ENCODE peak calls at places on chromosomes 5 and 9, in four cellular contexts. S is fibroblast of lung; E is colonic mucosa; M is CD8-positive, alpha-beta T cell. O is an unnamed sample.

GRCh38 chr5:35228304-35228703 is 2.0 kb downstream of the PRLR start:
- DNase-seq in S (no peak), E (no peak), M (no peak), O (no peak)

GRCh38 chr5:167511276-167511675 is 780.2 kb upstream of the WWC1 start:
- DNase-seq in S (no peak), E (no peak), M (no peak), O (no peak)

GRCh38 chr9:126844085-126844484 is 16.4 kb upstream of the ZBTB34 start:
- DNase-seq in S (peak; percentile 65), E (no peak), M (no peak), O (no peak)

GRCh38 chr9:131839281-131840084 is 99.6 kb upstream of the RAPGEF1 start:
- DNase-seq in S (peak; percentile 51), E (no peak), M (peak; percentile 34), O (no peak)

GRCh38 chr5:132488590-132488989 is 2.0 kb downstream of the IRF1 start:
- DNase-seq in S (no peak), E (no peak), M (no peak), O (no peak)

GRCh38 chr9:120531683-120532300 is 48.2 kb downstream of the CDK5RAP2 start:
- DNase-seq in S (peak; percentile 41), E (peak; percentile 27), M (no peak), O (no peak)

GRCh38 chr5:151155777-151156731 is 1.5 kb downstream of the ANXA6 start:
- DNase-seq in S (peak; percentile 67), E (no peak), M (no peak), O (no peak)

GRCh38 chr9:16970321-16970720 is 99.9 kb upstream of the BNC2 start:
- DNase-seq in S (no peak), E (no peak), M (no peak), O (no peak)

GRCh38 chr9:128162215-128163026 is 2.4 kb downstream of the BBLN start:
- DNase-seq in S (peak; percentile 17), E (no peak), M (no peak), O (no peak)

GRCh38 chr5:17216974-17217325 is 481 bp upstream of the BASP1 start:
- DNase-seq in S (peak; percentile 70), E (no peak), M (no peak), O (no peak)

GRCh38 chr9:1018121-1018520 is 32.0 kb upstream of the DMRT2 start:
- DNase-seq in S (no peak), E (peak; percentile 40), M (no peak), O (no peak)

GRCh38 chr9:112028242-112029221 is 131.9 kb downstream of the UGCG start:
- DNase-seq in S (no peak), E (no peak), M (no peak), O (no peak)

GRCh38 chr9:116049506-116049905 is 104.1 kb upstream of the PAPPA start:
- DNase-seq in S (no peak), E (no peak), M (no peak), O (no peak)

GRCh38 chr5:6398570-6399230 is 20.4 kb upstream of the MED10 start:
- DNase-seq in S (no peak), E (no peak), M (no peak), O (no peak)

GRCh38 chr5:179794575-179794974 is 789 bp downstream of the LTC4S start:
- DNase-seq in S (no peak), E (no peak), M (no peak), O (no peak)

GRCh38 chr5:161562446-161562845 is 15.9 kb upstream of the GABRB2 start:
- DNase-seq in S (no peak), E (no peak), M (no peak), O (no peak)

GRCh38 chr9:120891255-120891954 is 14.4 kb upstream of the PHF19 start:
- DNase-seq in S (peak; percentile 32), E (no peak), M (peak; percentile 81), O (no peak)

GRCh38 chr5:67941750-67942450 is 273.7 kb upstream of the PIK3R1 start:
- DNase-seq in S (peak; percentile 58), E (no peak), M (no peak), O (no peak)

GRCh38 chr5:177595991-177596774 is 3.7 kb upstream of the B4GALT7 start:
- DNase-seq in S (no peak), E (no peak), M (no peak), O (no peak)

GRCh38 chr5:38846379-38846967 is 661 bp downstream of the OSMR start:
- DNase-seq in S (peak; percentile 37), E (no peak), M (no peak), O (no peak)

GRCh38 chr9:38263534-38263933 is 129.0 kb upstream of the ALDH1B1 start:
- DNase-seq in S (peak; percentile 44), E (no peak), M (no peak), O (no peak)

GRCh38 chr5:132024789-132025402 is 13.4 kb upstream of the ACSL6 start:
- DNase-seq in S (no peak), E (no peak), M (no peak), O (no peak)

GRCh38 chr9:136095028-136095494 is at the start of gene NACC2:
- DNase-seq in S (peak; percentile 55), E (peak; percentile 79), M (no peak), O (no peak)

GRCh38 chr9:129547869-129548570 is 72.9 kb downstream of the C9orf50 start:
- DNase-seq in S (no peak), E (no peak), M (no peak), O (no peak)

GRCh38 chr9:133067813-133068212 is 6.0 kb downstream of the CEL start:
- DNase-seq in S (no peak), E (no peak), M (no peak), O (no peak)

GRCh38 chr9:137294091-137294683 is 7.9 kb downstream of the NRARP start:
- DNase-seq in S (peak; percentile 76), E (peak; percentile 76), M (no peak), O (no peak)

GRCh38 chr5:108093186-108093585 is 288.7 kb downstream of the FBXL17 start:
- DNase-seq in S (peak; percentile 56), E (no peak), M (no peak), O (no peak)

GRCh38 chr5:132226516-132227234 is 978 bp downstream of the P4HA2 start:
- DNase-seq in S (peak; percentile 59), E (peak; percentile 31), M (no peak), O (no peak)

GRCh38 chr5:35854248-35854647 is 2.4 kb upstream of the IL7R start:
- DNase-seq in S (no peak), E (no peak), M (peak; percentile 90), O (peak; percentile 56)

GRCh38 chr9:98807811-98808195 is 333 bp downstream of the GALNT12 start:
- DNase-seq in S (no peak), E (peak; percentile 48), M (peak; percentile 28), O (no peak)

GRCh38 chr9:79395691-79396558 is 175.8 kb upstream of the TLE4 start:
- DNase-seq in S (no peak), E (no peak), M (no peak), O (no peak)

GRCh38 chr9:16803648-16804047 is 66.8 kb downstream of the BNC2 start:
- DNase-seq in S (no peak), E (no peak), M (no peak), O (no peak)

GRCh38 chr5:136901-137300 is 44.9 kb downstream of the PLEKHG4B start:
- DNase-seq in S (no peak), E (no peak), M (no peak), O (no peak)
- H3K9me3 ChIP-seq in S (no peaks in the 10 kb centered on the region), E (no peaks in the 10 kb centered on the region), M (no peaks in the 10 kb centered on the region), O (no peaks in the 10 kb centered on the region)

GRCh38 chr5:45796959-45797553 is 100.9 kb upstream of the HCN1 start:
- DNase-seq in S (no peak), E (no peak), M (no peak), O (no peak)
- H3K9me3 ChIP-seq in S (no peaks in the 10 kb centered on the region), E (no peaks in the 10 kb centered on the region), M (no peaks in the 10 kb centered on the region), O (no peaks in the 10 kb centered on the region)

DNA sequence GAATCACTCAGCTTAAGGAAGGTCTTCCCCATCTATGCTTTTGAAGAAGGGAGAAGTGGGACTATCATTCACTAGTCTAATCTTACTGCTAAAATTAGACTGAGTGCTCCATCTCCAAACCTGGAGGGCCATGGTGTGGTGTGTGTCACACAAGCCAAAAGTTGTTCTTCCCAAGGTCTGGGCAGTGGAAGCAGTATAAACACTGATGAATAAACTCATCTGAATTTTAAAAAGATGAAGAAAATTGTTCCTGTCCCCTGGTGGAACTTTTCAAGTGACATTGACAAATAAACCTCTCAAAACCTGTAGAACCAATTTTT is 16.2 kb downstream of the STX17 start:
- DNase-seq in S (no peak), E (no peak), M (no peak), O (no peak)
- H3K9me3 ChIP-seq in S (no peaks in the 10 kb centered on the region), E (no peaks in the 10 kb centered on the region), M (no peaks in the 10 kb centered on the region), O (no peaks in the 10 kb centered on the region)

GRCh38 chr9:11016081-11016480 is 403.3 kb upstream of the PTPRD start:
- DNase-seq in S (no peak), E (no peak), M (no peak), O (no peak)

GRCh38 chr9:11011696-11012095 is 398.9 kb upstream of the PTPRD start:
- DNase-seq in S (no peak), E (no peak), M (no peak), O (no peak)
- H3K9me3 ChIP-seq in S (no peaks in the 10 kb centered on the region), E (no peaks in the 10 kb centered on the region), M (no peaks in the 10 kb centered on the region), O (no peaks in the 10 kb centered on the region)